ENCODE peak calls at places on chromosomes 4 and X, in ten cellular contexts. H, C, B, I, P, M, R, G, X and D are unnamed samples.

GRCh38 chrX:44904542-44905115 is 31.6 kb downstream of the KDM6A start:
- DNase-seq in H (no peak), C (no peak), B (no peak), I (no peak), P (no peak), M (no peak), R (no peak), G (no peak), X (no peak), D (no peak)

GRCh38 chr4:87838207-87838606 is 5.4 kb downstream of the MEPE start:
- DNase-seq in H (no peak), C (no peak), B (no peak), I (peak), P (peak), M (no peak), R (peak), G (no peak), X (no peak), D (no peak)

GRCh38 chrX:55107911-55108310 is 19.1 kb downstream of the PAGE2 start:
- DNase-seq in H (no peak), C (no peak), B (no peak), I (no peak), P (no peak), M (no peak), R (no peak), G (no peak), X (no peak), D (no peak)

GRCh38 chrX:121641560-121641959 is 594.1 kb downstream of the GLUD2 start:
- DNase-seq in H (no peak), C (no peak), B (no peak), I (peak), P (peak), M (no peak), R (no peak), G (no peak), X (no peak), D (peak)

GRCh38 chrX:9312922-9313867 is 151.7 kb upstream of the TBL1X start:
- DNase-seq in H (no peak), C (peak), B (peak), I (no peak), P (no peak), M (peak), R (no peak), G (peak), X (peak), D (no peak)

GRCh38 chr4:17027495-17027894 is 129.1 kb upstream of the LDB2 start:
- DNase-seq in H (no peak), C (no peak), B (no peak), I (peak), P (peak), M (no peak), R (peak), G (no peak), X (no peak), D (peak)

GRCh38 chr4:183335369-183335940 is 13.2 kb upstream of the CLDN24 start:
- DNase-seq in H (no peak), C (no peak), B (no peak), I (peak), P (peak), M (no peak), R (peak), G (no peak), X (no peak), D (no peak)

GRCh38 chrX:43666301-43666912 is 10.3 kb downstream of the MAOA start:
- DNase-seq in H (no peak), C (no peak), B (no peak), I (no peak), P (no peak), M (no peak), R (no peak), G (no peak), X (no peak), D (no peak)

GRCh38 chrX:10485331-10485730 is 135.1 kb downstream of the MID1 start:
- DNase-seq in H (no peak), C (no peak), B (no peak), I (no peak), P (peak), M (no peak), R (no peak), G (no peak), X (no peak), D (no peak)

GRCh38 chrX:16834811-16835210 is 35.4 kb downstream of the RBBP7 start:
- DNase-seq in H (no peak), C (no peak), B (no peak), I (peak), P (no peak), M (no peak), R (no peak), G (no peak), X (no peak), D (no peak)

DNA sequence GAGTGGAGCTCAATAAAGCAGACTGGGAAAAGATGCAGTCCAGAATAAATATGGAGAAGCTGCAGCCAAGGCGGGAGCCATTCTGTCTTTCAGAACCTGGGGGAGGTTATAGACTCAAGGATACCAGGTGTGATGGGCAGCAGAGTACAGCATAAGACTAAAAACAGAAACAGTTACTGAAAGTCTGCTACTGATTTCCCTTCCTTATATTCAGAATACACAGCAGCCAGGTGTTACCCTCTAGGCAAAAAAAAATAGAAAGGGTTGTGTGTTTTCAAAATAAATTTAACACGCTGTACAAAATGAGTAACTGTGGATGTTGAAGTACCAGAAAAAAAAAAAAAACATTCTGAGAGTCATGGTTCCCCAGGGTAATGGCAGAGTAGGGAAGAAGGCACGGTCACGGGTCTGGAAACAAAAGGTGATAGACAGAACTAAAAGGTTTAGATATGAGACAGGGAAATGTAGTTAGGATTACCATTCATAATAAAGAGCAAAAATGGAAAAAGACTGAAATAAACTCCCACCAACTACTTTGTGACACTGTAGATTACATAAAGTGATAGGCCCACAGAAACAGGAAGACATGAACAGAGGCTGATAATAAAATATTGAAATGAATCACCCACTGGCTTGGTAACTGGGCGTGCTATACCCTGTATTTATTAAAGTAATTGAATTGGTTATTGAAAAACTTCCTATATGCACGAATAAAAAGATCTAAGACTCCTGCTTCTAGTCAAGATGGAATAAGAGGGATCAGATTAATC is 10.8 kb upstream of the HHIP start:
- DNase-seq in H (no peak), C (no peak), B (peak), I (no peak), P (no peak), M (no peak), R (no peak), G (no peak), X (peak), D (no peak)
- H3K4me3 ChIP-seq in H (no peak), C (no peak), B (no peak), I (no peak), P (no peak), M (no peak), R (no peak), G (no peak), X (no peak), D (no peak)

DNA sequence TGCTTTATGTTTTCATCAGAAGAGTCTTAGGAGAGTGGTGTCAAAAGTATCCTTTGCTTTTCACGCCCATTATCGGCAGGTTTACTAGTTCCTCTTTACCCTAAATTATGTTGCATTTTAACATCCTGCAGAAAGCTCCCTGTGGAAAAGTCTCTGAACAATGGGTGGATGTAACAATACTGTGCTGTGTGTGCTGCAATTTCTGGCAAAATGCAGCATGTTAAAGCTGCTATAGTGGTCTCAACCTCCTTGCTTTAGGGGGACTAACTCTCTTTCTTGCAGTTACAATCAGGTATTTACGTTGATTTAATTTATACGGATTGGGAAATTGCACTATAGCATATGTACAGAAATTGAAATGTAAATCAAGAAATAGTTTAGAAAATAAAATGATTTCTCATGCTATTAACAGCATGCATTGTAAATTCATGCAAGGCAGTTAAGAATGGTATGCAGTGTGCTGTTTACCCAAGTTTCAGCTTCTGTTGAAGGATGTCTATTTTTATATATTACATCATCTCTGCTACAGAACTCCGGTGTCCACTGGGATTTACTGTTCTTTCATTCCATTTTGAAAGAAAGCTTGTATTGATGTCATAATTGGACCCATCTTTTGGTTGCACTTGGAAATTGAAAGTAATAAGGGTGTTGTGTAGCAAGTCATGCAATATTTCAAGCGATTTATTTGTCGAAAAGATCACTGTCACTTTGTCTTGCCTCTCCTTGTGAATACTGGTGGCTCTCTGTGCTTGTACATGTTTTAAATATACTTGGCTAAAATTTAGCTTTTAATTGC is 145.7 kb downstream of the RAPGEF2 start:
- DNase-seq in H (no peak), C (no peak), B (no peak), I (peak), P (peak), M (no peak), R (peak), G (no peak), X (no peak), D (no peak)
- TF ChIP-seq CTCF in H (no peak), C (no peak), B (no peak), I (no peak), P (no peak), M (no peak), R (no peak), G (no peak), X (no peak), D (no peak)

GRCh38 chr4:2402053-2402452 is 16.4 kb downstream of the ZFYVE28 start:
- DNase-seq in H (peak), C (peak), B (no peak), I (peak), P (peak), M (peak), R (no peak), G (peak), X (no peak), D (no peak)

GRCh38 chr4:2401610-2401983 is 16.8 kb downstream of the ZFYVE28 start:
- DNase-seq in H (no peak), C (no peak), B (no peak), I (no peak), P (no peak), M (no peak), R (no peak), G (no peak), X (no peak), D (no peak)

GRCh38 chr4:2402941-2403340 is 15.5 kb downstream of the ZFYVE28 start:
- DNase-seq in H (no peak), C (no peak), B (no peak), I (no peak), P (no peak), M (no peak), R (no peak), G (no peak), X (no peak), D (no peak)

GRCh38 chr4:2400841-2401609 is 17.4 kb downstream of the ZFYVE28 start:
- DNase-seq in H (no peak), C (no peak), B (no peak), I (no peak), P (no peak), M (peak), R (no peak), G (no peak), X (no peak), D (no peak)

GRCh38 chr4:2402453-2402852 is 16.0 kb downstream of the ZFYVE28 start:
- DNase-seq in H (no peak), C (no peak), B (no peak), I (no peak), P (no peak), M (no peak), R (no peak), G (no peak), X (no peak), D (no peak)
- H3K4me3 ChIP-seq in H (peak), C (no peak), B (no peak), I (peak), P (peak), M (no peak), R (peak), G (peak), X (no peak), D (no peak)

DNA sequence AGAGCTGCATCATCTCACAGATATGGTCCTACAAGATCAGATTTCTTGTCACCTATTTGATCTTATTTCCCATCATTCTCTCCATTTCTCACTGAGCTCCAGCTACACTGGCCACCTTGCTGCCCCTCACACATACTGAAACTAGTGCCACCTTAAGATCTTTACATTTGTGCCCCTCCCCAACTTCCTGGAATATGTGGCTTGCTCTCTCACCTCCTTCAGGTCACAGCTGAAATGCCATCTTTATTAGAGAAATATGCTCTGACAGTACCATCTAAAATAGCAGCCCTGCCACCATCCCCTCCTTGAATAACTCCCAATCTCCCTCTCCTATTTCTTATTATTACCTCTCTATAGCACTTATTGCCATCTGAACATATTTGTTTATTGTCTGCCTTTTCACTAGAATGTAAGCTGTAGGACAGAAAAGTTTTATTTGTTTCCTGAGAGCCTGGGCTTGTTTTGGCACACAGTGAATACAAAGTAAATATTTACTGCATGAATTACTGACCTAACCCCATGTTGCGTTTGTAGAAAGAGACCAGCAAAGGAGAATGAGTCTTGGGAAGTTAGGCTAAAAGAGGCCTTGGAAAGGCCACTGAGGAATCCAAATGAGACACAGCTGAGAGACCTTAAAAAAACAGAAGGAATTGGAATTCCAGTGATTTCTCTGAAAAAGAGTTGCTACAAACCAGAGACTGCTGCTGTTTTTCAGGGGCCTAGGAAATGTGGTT is 22.7 kb downstream of the DYNLT3 start:
- DNase-seq in H (no peak), C (no peak), B (peak), I (no peak), P (no peak), M (no peak), R (no peak), G (no peak), X (no peak), D (no peak)
- TF ChIP-seq CTCF in H (no peak), C (no peak), B (peak), I (no peak), P (no peak), M (no peak), R (no peak), G (no peak), X (peak), D (no peak)

GRCh38 chr4:20268028-20268427 is 16.3 kb downstream of the SLIT2 start:
- DNase-seq in H (no peak), C (no peak), B (no peak), I (no peak), P (no peak), M (no peak), R (no peak), G (no peak), X (no peak), D (no peak)
- H3K4me3 ChIP-seq in H (no peak), C (no peak), B (no peak), I (no peak), P (no peak), M (no peak), R (no peak), G (no peak), X (no peak), D (no peak)

DNA sequence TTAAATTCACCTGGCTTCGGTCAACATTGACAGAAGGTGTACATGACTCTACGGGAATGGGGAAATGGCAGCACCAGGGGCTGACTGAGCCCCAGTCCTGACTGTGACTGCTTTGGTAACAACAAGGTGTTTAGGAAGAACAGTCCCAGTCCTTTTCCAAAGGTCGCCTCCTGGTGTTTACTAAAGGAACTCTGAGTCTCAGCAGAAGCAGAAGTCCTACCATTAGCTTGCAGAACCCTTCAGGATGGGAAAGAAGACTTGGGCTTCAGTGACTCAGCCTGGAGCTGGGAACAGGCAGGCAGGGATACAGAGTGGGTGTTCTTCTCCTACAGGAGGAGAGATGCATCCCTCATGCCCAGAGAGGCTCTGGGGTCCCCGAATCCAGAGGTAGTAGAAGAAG is 103.3 kb downstream of the MGST2 start:
- DNase-seq in H (no peak), C (no peak), B (no peak), I (no peak), P (no peak), M (no peak), R (no peak), G (no peak), X (no peak), D (no peak)
- TF ChIP-seq CTCF in H (no peak), C (no peak), B (no peak), I (peak), P (peak), M (no peak), R (peak), G (no peak), X (peak), D (peak)

GRCh38 chr4:40183615-40184411 is 13.0 kb upstream of the RHOH start:
- DNase-seq in H (no peak), C (no peak), B (peak), I (peak), P (peak), M (no peak), R (no peak), G (no peak), X (no peak), D (no peak)
- H3K4me3 ChIP-seq in H (no peak), C (no peak), B (peak), I (no peak), P (no peak), M (no peak), R (no peak), G (no peak), X (no peak), D (no peak)

GRCh38 chr4:107213410-107213809 is 177.3 kb upstream of the DKK2 start:
- DNase-seq in H (no peak), C (no peak), B (no peak), I (no peak), P (peak), M (no peak), R (no peak), G (no peak), X (no peak), D (no peak)
- TF ChIP-seq CTCF in H (no peak), C (no peak), B (no peak), I (no peak), P (no peak), M (no peak), R (no peak), G (no peak), X (no peak), D (no peak)